ENCODE peak calls at places on chromosomes 3 and 15, in six cellular contexts. One of them, this sample, is unnamed.

GRCh38 chr15:51200791-51201190 is 106.1 kb upstream of the TNFAIP8L3 start:
- DNase-seq in choroid plexus epithelial cell: peak
- DNase-seq in NCI-H1417: no peak
- DNase-seq in right lobe of liver: no peak
- DNase-seq in HTR-8/SVneo: no peak
- DNase-seq in NCI-H446 treated with DMSO at 0.1 percent for 48 hours: no peak
- DNase-seq in this sample: no peak

GRCh38 chr3:47475029-47475569 is 642 bp downstream of the SCAP start:
- DNase-seq in choroid plexus epithelial cell: peak
- DNase-seq in NCI-H1417: no peak
- DNase-seq in right lobe of liver: no peak
- DNase-seq in HTR-8/SVneo: no peak
- DNase-seq in NCI-H446 treated with DMSO at 0.1 percent for 48 hours: no peak
- DNase-seq in this sample: no peak

GRCh38 chr3:141454055-141454454 is 32.8 kb upstream of the RASA2 start:
- DNase-seq in choroid plexus epithelial cell: no peak
- DNase-seq in NCI-H1417: no peak
- DNase-seq in right lobe of liver: no peak
- DNase-seq in HTR-8/SVneo: no peak
- DNase-seq in NCI-H446 treated with DMSO at 0.1 percent for 48 hours: no peak
- DNase-seq in this sample: no peak

GRCh38 chr15:70045045-70045444 is 52.7 kb downstream of the TLE3 start:
- DNase-seq in choroid plexus epithelial cell: no peak
- DNase-seq in NCI-H1417: no peak
- DNase-seq in right lobe of liver: no peak
- DNase-seq in HTR-8/SVneo: no peak
- DNase-seq in NCI-H446 treated with DMSO at 0.1 percent for 48 hours: no peak
- DNase-seq in this sample: no peak

GRCh38 chr3:107594870-107595269 is 72.1 kb downstream of the BBX start:
- DNase-seq in choroid plexus epithelial cell: no peak
- DNase-seq in NCI-H1417: no peak
- DNase-seq in right lobe of liver: no peak
- DNase-seq in HTR-8/SVneo: no peak
- DNase-seq in NCI-H446 treated with DMSO at 0.1 percent for 48 hours: no peak
- DNase-seq in this sample: no peak

GRCh38 chr3:141410408-141410807 is 42.1 kb downstream of the ZBTB38 start:
- DNase-seq in choroid plexus epithelial cell: peak
- DNase-seq in NCI-H1417: no peak
- DNase-seq in right lobe of liver: peak
- DNase-seq in HTR-8/SVneo: no peak
- DNase-seq in NCI-H446 treated with DMSO at 0.1 percent for 48 hours: no peak
- DNase-seq in this sample: peak

GRCh38 chr15:43777293-43777819 is 590 bp upstream of the ELL3 start:
- DNase-seq in choroid plexus epithelial cell: peak
- DNase-seq in NCI-H1417: peak
- DNase-seq in right lobe of liver: peak
- DNase-seq in HTR-8/SVneo: peak
- DNase-seq in NCI-H446 treated with DMSO at 0.1 percent for 48 hours: no peak
- DNase-seq in this sample: peak

GRCh38 chr3:190697901-190698300 is 164.6 kb downstream of the GMNC start:
- DNase-seq in choroid plexus epithelial cell: peak
- DNase-seq in NCI-H1417: no peak
- DNase-seq in right lobe of liver: no peak
- DNase-seq in HTR-8/SVneo: no peak
- DNase-seq in NCI-H446 treated with DMSO at 0.1 percent for 48 hours: no peak
- DNase-seq in this sample: no peak

GRCh38 chr3:67044295-67044694 is 46.2 kb downstream of the KBTBD8 start:
- DNase-seq in choroid plexus epithelial cell: peak
- DNase-seq in NCI-H1417: no peak
- DNase-seq in right lobe of liver: no peak
- DNase-seq in HTR-8/SVneo: no peak
- DNase-seq in NCI-H446 treated with DMSO at 0.1 percent for 48 hours: no peak
- DNase-seq in this sample: no peak

GRCh38 chr3:186614597-186615483 is 2.0 kb downstream of the AHSG start:
- DNase-seq in choroid plexus epithelial cell: peak
- DNase-seq in NCI-H1417: peak
- DNase-seq in right lobe of liver: peak
- DNase-seq in HTR-8/SVneo: peak
- DNase-seq in NCI-H446 treated with DMSO at 0.1 percent for 48 hours: peak
- DNase-seq in this sample: peak

GRCh38 chr15:55526559-55527036 is 18.6 kb upstream of the DNAAF4 start:
- DNase-seq in choroid plexus epithelial cell: peak
- DNase-seq in NCI-H1417: peak
- DNase-seq in right lobe of liver: no peak
- DNase-seq in HTR-8/SVneo: peak
- DNase-seq in NCI-H446 treated with DMSO at 0.1 percent for 48 hours: no peak
- DNase-seq in this sample: no peak

GRCh38 chr3:171455603-171456550 is 4.3 kb downstream of the TNIK start:
- DNase-seq in choroid plexus epithelial cell: no peak
- DNase-seq in NCI-H1417: no peak
- DNase-seq in right lobe of liver: no peak
- DNase-seq in HTR-8/SVneo: no peak
- DNase-seq in NCI-H446 treated with DMSO at 0.1 percent for 48 hours: no peak
- DNase-seq in this sample: no peak

GRCh38 chr3:150744041-150745026 is 18.6 kb downstream of the SIAH2 start:
- DNase-seq in choroid plexus epithelial cell: no peak
- DNase-seq in NCI-H1417: no peak
- DNase-seq in right lobe of liver: no peak
- DNase-seq in HTR-8/SVneo: no peak
- DNase-seq in NCI-H446 treated with DMSO at 0.1 percent for 48 hours: no peak
- DNase-seq in this sample: no peak

GRCh38 chr15:50380089-50380488 is 25.1 kb upstream of the GABPB1 start:
- DNase-seq in choroid plexus epithelial cell: peak
- DNase-seq in NCI-H1417: no peak
- DNase-seq in right lobe of liver: no peak
- DNase-seq in HTR-8/SVneo: no peak
- DNase-seq in NCI-H446 treated with DMSO at 0.1 percent for 48 hours: no peak
- DNase-seq in this sample: no peak

GRCh38 chr3:68931406-68932149 is 769 bp downstream of the TAFA4 start:
- DNase-seq in choroid plexus epithelial cell: no peak
- DNase-seq in NCI-H1417: no peak
- DNase-seq in right lobe of liver: no peak
- DNase-seq in HTR-8/SVneo: no peak
- DNase-seq in NCI-H446 treated with DMSO at 0.1 percent for 48 hours: no peak
- DNase-seq in this sample: no peak

GRCh38 chr15:44720460-44721185 is 9.3 kb downstream of the B2M start:
- DNase-seq in choroid plexus epithelial cell: no peak
- DNase-seq in NCI-H1417: no peak
- DNase-seq in right lobe of liver: no peak
- DNase-seq in HTR-8/SVneo: no peak
- DNase-seq in NCI-H446 treated with DMSO at 0.1 percent for 48 hours: no peak
- DNase-seq in this sample: no peak

GRCh38 chr3:188299068-188299467 is 145.1 kb downstream of the LPP start:
- DNase-seq in choroid plexus epithelial cell: no peak
- DNase-seq in NCI-H1417: no peak
- DNase-seq in right lobe of liver: no peak
- DNase-seq in HTR-8/SVneo: no peak
- DNase-seq in NCI-H446 treated with DMSO at 0.1 percent for 48 hours: no peak
- DNase-seq in this sample: no peak

GRCh38 chr3:39361252-39361927 is 21.8 kb upstream of the SLC25A38 start:
- DNase-seq in choroid plexus epithelial cell: no peak
- DNase-seq in NCI-H1417: no peak
- DNase-seq in right lobe of liver: no peak
- DNase-seq in HTR-8/SVneo: no peak
- DNase-seq in NCI-H446 treated with DMSO at 0.1 percent for 48 hours: no peak
- DNase-seq in this sample: no peak

GRCh38 chr3:113626513-113627371 is 69.7 kb downstream of the USF3 start:
- DNase-seq in choroid plexus epithelial cell: peak
- DNase-seq in NCI-H1417: peak
- DNase-seq in right lobe of liver: peak
- DNase-seq in HTR-8/SVneo: peak
- DNase-seq in NCI-H446 treated with DMSO at 0.1 percent for 48 hours: peak
- DNase-seq in this sample: no peak

GRCh38 chr3:129413687-129414506 is 14.5 kb downstream of the EFCAB12 start:
- DNase-seq in choroid plexus epithelial cell: peak
- DNase-seq in NCI-H1417: no peak
- DNase-seq in right lobe of liver: no peak
- DNase-seq in HTR-8/SVneo: no peak
- DNase-seq in NCI-H446 treated with DMSO at 0.1 percent for 48 hours: no peak
- DNase-seq in this sample: no peak

GRCh38 chr15:25762015-25762662 is 101.0 kb downstream of the ATP10A start:
- DNase-seq in choroid plexus epithelial cell: no peak
- DNase-seq in NCI-H1417: no peak
- DNase-seq in right lobe of liver: no peak
- DNase-seq in HTR-8/SVneo: no peak
- DNase-seq in NCI-H446 treated with DMSO at 0.1 percent for 48 hours: no peak
- DNase-seq in this sample: no peak

GRCh38 chr3:126554560-126555525 is 3.9 kb downstream of the C3orf22 start:
- DNase-seq in choroid plexus epithelial cell: no peak
- DNase-seq in NCI-H1417: no peak
- DNase-seq in right lobe of liver: no peak
- DNase-seq in HTR-8/SVneo: no peak
- DNase-seq in NCI-H446 treated with DMSO at 0.1 percent for 48 hours: no peak
- DNase-seq in this sample: no peak

GRCh38 chr15:59300618-59301139 is 72.0 kb downstream of the MYO1E start:
- DNase-seq in choroid plexus epithelial cell: no peak
- DNase-seq in NCI-H1417: no peak
- DNase-seq in right lobe of liver: no peak
- DNase-seq in HTR-8/SVneo: no peak
- DNase-seq in NCI-H446 treated with DMSO at 0.1 percent for 48 hours: no peak
- DNase-seq in this sample: no peak

GRCh38 chr3:195009607-195010006 is 261.4 kb downstream of the XXYLT1 start:
- DNase-seq in choroid plexus epithelial cell: no peak
- DNase-seq in NCI-H1417: no peak
- DNase-seq in right lobe of liver: no peak
- DNase-seq in HTR-8/SVneo: no peak
- DNase-seq in NCI-H446 treated with DMSO at 0.1 percent for 48 hours: no peak
- DNase-seq in this sample: no peak

GRCh38 chr3:169658311-169658931 is 5.1 kb downstream of the MECOM start:
- DNase-seq in choroid plexus epithelial cell: no peak
- DNase-seq in NCI-H1417: no peak
- DNase-seq in right lobe of liver: no peak
- DNase-seq in HTR-8/SVneo: no peak
- DNase-seq in NCI-H446 treated with DMSO at 0.1 percent for 48 hours: no peak
- DNase-seq in this sample: no peak

GRCh38 chr3:169494982-169495381 is 168.5 kb downstream of the MECOM start:
- DNase-seq in choroid plexus epithelial cell: no peak
- DNase-seq in NCI-H1417: peak
- DNase-seq in right lobe of liver: no peak
- DNase-seq in HTR-8/SVneo: no peak
- DNase-seq in NCI-H446 treated with DMSO at 0.1 percent for 48 hours: no peak
- DNase-seq in this sample: no peak

GRCh38 chr15:43895586-43895985 is 68.8 kb downstream of the WDR76 start:
- DNase-seq in choroid plexus epithelial cell: no peak
- DNase-seq in NCI-H1417: no peak
- DNase-seq in right lobe of liver: no peak
- DNase-seq in HTR-8/SVneo: no peak
- DNase-seq in NCI-H446 treated with DMSO at 0.1 percent for 48 hours: no peak
- DNase-seq in this sample: no peak

GRCh38 chr15:29756358-29757267 is 65.7 kb downstream of the TJP1 start:
- DNase-seq in choroid plexus epithelial cell: no peak
- DNase-seq in NCI-H1417: no peak
- DNase-seq in right lobe of liver: no peak
- DNase-seq in HTR-8/SVneo: no peak
- DNase-seq in NCI-H446 treated with DMSO at 0.1 percent for 48 hours: no peak
- DNase-seq in this sample: no peak

GRCh38 chr15:56794923-56795329 is 61.6 kb upstream of the ZNF280D start:
- DNase-seq in choroid plexus epithelial cell: peak
- DNase-seq in NCI-H1417: no peak
- DNase-seq in right lobe of liver: no peak
- DNase-seq in HTR-8/SVneo: no peak
- DNase-seq in NCI-H446 treated with DMSO at 0.1 percent for 48 hours: no peak
- DNase-seq in this sample: no peak

GRCh38 chr3:133492159-133492860 is 81.2 kb upstream of the CDV3 start:
- DNase-seq in choroid plexus epithelial cell: no peak
- DNase-seq in NCI-H1417: no peak
- DNase-seq in right lobe of liver: no peak
- DNase-seq in HTR-8/SVneo: no peak
- DNase-seq in NCI-H446 treated with DMSO at 0.1 percent for 48 hours: no peak
- DNase-seq in this sample: no peak

GRCh38 chr3:143241556-143241955 is 122.0 kb downstream of the CHST2 start:
- DNase-seq in choroid plexus epithelial cell: no peak
- DNase-seq in NCI-H1417: no peak
- DNase-seq in right lobe of liver: no peak
- DNase-seq in HTR-8/SVneo: no peak
- DNase-seq in NCI-H446 treated with DMSO at 0.1 percent for 48 hours: no peak
- DNase-seq in this sample: no peak

GRCh38 chr3:129992781-129993180 is 18.3 kb downstream of the TRH start:
- DNase-seq in choroid plexus epithelial cell: peak
- DNase-seq in NCI-H1417: peak
- DNase-seq in right lobe of liver: no peak
- DNase-seq in HTR-8/SVneo: peak
- DNase-seq in NCI-H446 treated with DMSO at 0.1 percent for 48 hours: no peak
- DNase-seq in this sample: no peak

GRCh38 chr3:136512391-136512790 is 239.8 kb downstream of the STAG1 start:
- DNase-seq in choroid plexus epithelial cell: peak
- DNase-seq in NCI-H1417: no peak
- DNase-seq in right lobe of liver: no peak
- DNase-seq in HTR-8/SVneo: no peak
- DNase-seq in NCI-H446 treated with DMSO at 0.1 percent for 48 hours: no peak
- DNase-seq in this sample: no peak

GRCh38 chr3:132417695-132418520 is 606 bp downstream of the DNAJC13 start:
- DNase-seq in choroid plexus epithelial cell: peak
- DNase-seq in NCI-H1417: peak
- DNase-seq in right lobe of liver: no peak
- DNase-seq in HTR-8/SVneo: peak
- DNase-seq in NCI-H446 treated with DMSO at 0.1 percent for 48 hours: peak
- DNase-seq in this sample: peak

GRCh38 chr3:49788056-49788455 is 1.7 kb upstream of the IP6K1 start:
- DNase-seq in choroid plexus epithelial cell: no peak
- DNase-seq in NCI-H1417: no peak
- DNase-seq in right lobe of liver: peak
- DNase-seq in HTR-8/SVneo: no peak
- DNase-seq in NCI-H446 treated with DMSO at 0.1 percent for 48 hours: no peak
- DNase-seq in this sample: no peak

This sample was measured in mucosa of descending colon.